ENCODE peak calls at places on chromosome 18, in four cellular contexts. P is dorsolateral prefrontal cortex, W is ascending aorta, N is cardiac fibroblast. S is an unnamed sample.
A peak's percentile ranks its signal among the peaks of the same experiment; 100 is the strongest.

GRCh38 chr18:74699455-74699854 is 101.8 kb downstream of the ZNF407 start:
- DNase-seq in P (no peak), W (no peak), N (no peak), S (no peak)

GRCh38 chr18:9690418-9691178 is 17.5 kb upstream of the RAB31 start:
- DNase-seq in P (no peak), W (peak; percentile 34), N (no peak), S (peak; percentile 86)

GRCh38 chr18:47772374-47773248 is 157.8 kb downstream of the SMAD2 start:
- DNase-seq in P (no peak), W (no peak), N (peak; percentile 79), S (peak; percentile 61)

GRCh38 chr18:34772887-34773286 is 62.8 kb downstream of the DTNA start:
- DNase-seq in P (no peak), W (no peak), N (peak; percentile 14), S (peak; percentile 40)

GRCh38 chr18:26617151-26617554 is 68.8 kb upstream of the KCTD1 start:
- DNase-seq in P (no peak), W (no peak), N (peak; percentile 74), S (peak; percentile 84)

GRCh38 chr18:27604583-27604982 is 419.5 kb upstream of the CHST9 start:
- DNase-seq in P (no peak), W (no peak), N (peak; percentile 59), S (peak; percentile 51)

GRCh38 chr18:48749768-48750167 is 201.0 kb downstream of the SMAD7 start:
- DNase-seq in P (no peak), W (peak; percentile 86), N (peak; percentile 90), S (peak; percentile 84)

GRCh38 chr18:41378628-41379027 is 576.4 kb upstream of the PIK3C3 start:
- DNase-seq in P (no peak), W (no peak), N (peak; percentile 83), S (peak; percentile 22)

GRCh38 chr18:55509631-55510372 is 78.2 kb downstream of the TCF4 start:
- DNase-seq in P (no peak), W (no peak), N (peak; percentile 73), S (peak; percentile 70)

GRCh38 chr18:24268784-24269550 is 128.7 kb downstream of the OSBPL1A start:
- DNase-seq in P (no peak), W (no peak), N (no peak), S (no peak)

GRCh38 chr18:61581578-61582204 is 248.5 kb downstream of the CDH20 start:
- DNase-seq in P (peak; percentile 64), W (peak; percentile 83), N (peak; percentile 69), S (peak; percentile 70)

GRCh38 chr18:27144672-27145071 is 40.4 kb downstream of the CHST9 start:
- DNase-seq in P (no peak), W (no peak), N (no peak), S (no peak)

GRCh38 chr18:62812242-62812641 is 96.9 kb downstream of the PHLPP1 start:
- DNase-seq in P (no peak), W (no peak), N (peak; percentile 37), S (peak; percentile 81)

DNA sequence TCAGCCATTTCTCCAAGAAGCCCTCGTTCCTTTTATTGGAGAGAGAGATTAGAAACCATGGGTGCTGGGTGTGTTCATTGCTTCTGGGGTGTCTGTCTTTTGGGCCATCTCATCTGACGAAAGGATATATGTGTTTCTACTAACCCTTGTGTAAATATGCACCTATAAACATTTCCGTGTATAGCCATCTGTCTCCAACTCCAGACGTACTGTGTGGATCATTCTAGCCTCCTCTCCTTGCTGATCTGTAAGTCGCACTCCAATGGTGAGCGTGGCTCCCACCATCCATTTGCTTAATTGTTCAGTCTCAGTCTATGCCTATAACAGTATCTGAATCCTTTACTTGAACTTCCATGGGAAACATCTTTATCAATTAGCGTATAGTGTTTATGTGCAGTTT is 1.8 kb downstream of the RBFA start:
- DNase-seq in P (no peak), W (no peak), N (no peak), S (no peak)
- H3K4me3 ChIP-seq in P (no peak overlapping the region), W (no peak overlapping the region), N (no peak overlapping the region), S (peak overlapping the region; percentile 82)

DNA sequence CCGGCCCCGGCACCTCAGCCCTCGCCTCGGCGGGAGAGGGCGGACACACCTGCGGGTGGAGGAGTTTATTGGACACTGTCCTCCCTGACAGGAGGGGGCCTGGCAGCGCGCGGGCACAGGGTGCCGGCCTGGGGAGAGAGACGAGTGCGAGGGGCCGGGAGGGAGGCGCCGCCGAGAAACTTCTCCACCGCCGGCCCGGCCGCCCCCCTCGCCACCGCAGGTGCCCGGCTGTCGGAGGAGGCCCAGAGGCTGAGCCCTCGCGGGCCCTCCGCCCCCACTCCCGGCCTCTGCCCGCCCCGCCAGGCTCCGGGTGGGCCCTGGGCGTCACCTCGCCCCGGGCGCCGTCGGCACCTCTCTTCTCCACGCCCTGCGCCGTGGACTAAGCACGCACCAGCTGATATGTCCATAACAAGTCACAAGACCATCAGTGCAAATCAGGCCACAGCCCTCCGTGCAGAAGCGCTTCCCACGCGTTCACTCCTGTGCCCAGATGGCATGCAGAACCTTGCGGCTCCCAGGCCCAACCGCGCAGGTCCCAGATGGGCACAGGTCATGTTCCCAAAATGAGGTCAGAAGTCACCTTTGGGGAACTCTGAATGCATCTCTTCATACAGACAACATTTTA is 311.2 kb downstream of the CELF4 start:
- DNase-seq in P (no peak), W (no peak), N (no peak), S (no peak)
- H3K4me3 ChIP-seq in P (peak overlapping the region; percentile 40), W (peak overlapping the region; percentile 60), N (peak overlapping the region; percentile 17), S (no peak overlapping the region)

GRCh38 chr18:22324191-22325131 is 93.3 kb downstream of the CTAGE1 start:
- DNase-seq in P (no peak), W (peak; percentile 75), N (peak; percentile 66), S (peak; percentile 62)
- H3K4me3 ChIP-seq in P (no peak overlapping the region), W (peak overlapping the region; percentile 51), N (peak overlapping the region; percentile 4), S (peak overlapping the region; percentile 30)

DNA sequence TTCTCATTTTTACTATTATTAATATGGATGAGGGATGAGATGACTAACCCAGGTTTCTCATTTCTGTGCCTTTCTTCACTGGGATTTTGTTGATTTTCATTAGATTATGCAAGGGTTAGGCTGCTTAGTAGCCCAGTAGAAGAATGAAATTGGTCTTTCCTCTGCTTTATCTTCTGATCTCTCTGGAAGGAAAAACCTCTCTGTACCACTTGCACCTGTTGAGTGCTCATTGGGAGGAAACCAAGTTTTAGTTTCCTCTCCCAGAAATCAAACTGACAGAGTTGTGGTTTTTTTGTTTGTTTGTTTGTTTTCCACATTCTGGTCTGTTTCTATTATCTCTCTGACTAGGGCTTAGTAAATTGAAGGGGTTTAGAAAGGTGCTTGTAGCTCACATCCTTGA is 60.8 kb downstream of the KIAA1328 start:
- DNase-seq in P (no peak), W (no peak), N (no peak), S (no peak)
- H3K4me3 ChIP-seq in P (no peak overlapping the region), W (no peak overlapping the region), N (no peak overlapping the region), S (no peak overlapping the region)

GRCh38 chr18:71326826-71327225 is 1038.0 kb downstream of the SOCS6 start:
- DNase-seq in P (no peak), W (no peak), N (no peak), S (no peak)

GRCh38 chr18:71322201-71322600 is 1033.4 kb downstream of the SOCS6 start:
- DNase-seq in P (no peak), W (no peak), N (no peak), S (no peak)

GRCh38 chr18:71324356-71324755 is 1035.5 kb downstream of the SOCS6 start:
- DNase-seq in P (no peak), W (no peak), N (no peak), S (no peak)

DNA sequence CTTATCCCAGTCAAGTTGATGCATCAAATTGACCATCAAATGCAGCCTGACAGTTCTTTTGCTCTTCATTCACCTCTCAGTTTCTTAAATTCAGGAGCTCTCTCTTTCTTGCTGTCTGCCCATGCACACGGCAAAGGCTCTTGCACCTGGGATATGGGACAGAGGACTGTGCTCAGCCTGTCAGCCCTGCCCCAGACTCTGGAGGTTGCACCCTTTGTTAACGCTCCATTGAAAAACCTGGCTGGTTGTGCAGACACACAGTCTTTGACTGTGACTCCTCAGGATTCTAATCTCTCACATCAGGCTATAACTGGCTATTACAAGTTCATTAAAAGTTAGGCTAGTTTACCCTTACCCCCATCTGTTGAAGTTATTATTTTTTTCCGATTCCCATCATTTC is 1032.5 kb downstream of the SOCS6 start:
- DNase-seq in P (no peak), W (no peak), N (no peak), S (no peak)
- H3K4me3 ChIP-seq in P (no peak overlapping the region), W (no peak overlapping the region), N (no peak overlapping the region), S (no peak overlapping the region)

GRCh38 chr18:10916387-10916786 is 233.0 kb downstream of the PIEZO2 start:
- DNase-seq in P (no peak), W (no peak), N (no peak), S (no peak)

GRCh38 chr18:10912790-10913560 is 236.4 kb downstream of the PIEZO2 start:
- DNase-seq in P (no peak), W (no peak), N (peak; percentile 93), S (peak; percentile 63)

GRCh38 chr18:10916865-10917264 is 232.5 kb downstream of the PIEZO2 start:
- DNase-seq in P (no peak), W (no peak), N (no peak), S (no peak)
- H3K4me3 ChIP-seq in P (no peak overlapping the region), W (no peak overlapping the region), N (no peak overlapping the region), S (no peak overlapping the region)

DNA sequence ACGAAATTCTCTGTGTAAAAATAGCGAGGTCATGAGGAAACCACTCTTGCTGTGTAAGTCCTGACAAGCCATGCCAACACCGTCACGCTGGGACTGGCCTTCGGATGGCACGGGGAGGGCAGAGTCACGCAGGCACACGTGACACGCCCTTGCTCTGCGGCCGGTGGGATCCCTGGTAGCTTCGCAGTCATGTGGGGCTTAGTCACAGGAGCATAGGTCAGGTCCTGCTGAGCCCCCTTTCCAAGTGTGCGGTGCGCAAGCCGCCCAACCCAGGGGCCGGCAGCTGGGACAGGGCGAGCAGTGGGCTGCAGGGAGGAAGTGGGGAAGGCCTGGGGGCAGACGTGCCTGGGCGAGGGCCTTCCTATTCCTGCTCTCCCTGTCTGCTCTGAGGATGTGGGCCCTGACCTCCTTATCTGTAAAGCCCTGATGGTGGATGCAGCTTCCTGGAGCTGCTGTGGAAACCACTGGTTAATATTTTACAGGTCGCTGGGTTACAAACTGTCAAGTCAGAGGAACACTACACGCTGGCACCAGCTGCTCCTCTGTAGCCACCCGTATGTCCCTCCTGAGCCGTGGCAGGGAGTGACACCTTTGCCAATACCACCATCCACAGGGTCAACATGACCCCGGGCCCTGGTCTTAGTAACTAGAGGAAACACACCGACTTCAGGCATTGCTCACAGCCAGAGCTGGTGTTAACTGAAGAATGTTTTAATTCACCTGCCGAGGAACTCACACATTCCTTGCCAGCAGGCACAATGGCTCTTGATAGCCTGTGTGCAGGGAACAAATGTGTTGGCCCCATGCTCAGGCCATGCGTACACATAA is 17.8 kb downstream of the MBP start:
- DNase-seq in P (peak; percentile 63), W (peak; percentile 94), N (peak; percentile 96), S (peak; percentile 100)
- H3K4me3 ChIP-seq in P (no peak overlapping the region), W (no peak overlapping the region), N (no peak overlapping the region), S (no peak overlapping the region)

S was measured in fibroblast of villous mesenchyme.